ENCODE peak calls at places on chromosomes 6 and 20, in four cellular contexts. N is neural progenitor cell, P is PC-3, X is GM23338. W is an unnamed sample.

GRCh38 chr6:135830452-135830851 is 21.0 kb upstream of the PDE7B start:
- DNase-seq in P (peak), N (no peak), X (no peak), W (no peak)

GRCh38 chr6:48825501-48826317 is 637.3 kb downstream of the MMUT start:
- DNase-seq in N (no peak), P (peak), X (no peak), W (no peak)

GRCh38 chr6:157181649-157182048 is 141.7 kb downstream of the TMEM242 start:
- DNase-seq in X (no peak), P (peak), N (no peak), W (no peak)

GRCh38 chr6:154485784-154486183 is 24.7 kb downstream of the CNKSR3 start:
- DNase-seq in X (no peak), N (no peak), P (no peak), W (no peak)

GRCh38 chr6:35017461-35018183 is 123.5 kb downstream of the TCP11 start:
- DNase-seq in P (no peak), X (no peak), N (no peak), W (no peak)

GRCh38 chr6:87661016-87661415 is 41.0 kb downstream of the AKIRIN2 start:
- DNase-seq in N (no peak), X (no peak), P (no peak), W (no peak)

GRCh38 chr6:116772450-116772849 is 6.9 kb upstream of the FAM162B start:
- DNase-seq in X (no peak), P (no peak), N (no peak), W (no peak)

GRCh38 chr6:117381749-117382148 is 44.0 kb downstream of the ROS1 start:
- DNase-seq in P (no peak), X (no peak), N (no peak), W (no peak)

GRCh38 chr6:155693573-155694428 is 238.2 kb upstream of the NOX3 start:
- DNase-seq in X (no peak), N (no peak), P (no peak), W (no peak)

GRCh38 chr6:75711173-75711572 is 37.9 kb upstream of the MYO6 start:
- DNase-seq in X (no peak), P (no peak), N (no peak), W (no peak)

GRCh38 chr20:37727957-37728634 is 34.3 kb downstream of the CTNNBL1 start:
- DNase-seq in N (no peak), X (no peak), P (no peak), W (no peak)

GRCh38 chr20:9079038-9079731 is 10.3 kb downstream of the PLCB4 start:
- DNase-seq in X (peak), N (no peak), P (no peak), W (no peak)

GRCh38 chr6:163648868-163649267 is 234.3 kb downstream of the QKI start:
- DNase-seq in P (no peak), X (no peak), N (no peak), W (no peak)

GRCh38 chr6:166351715-166352285 is 9.5 kb upstream of the SFT2D1 start:
- DNase-seq in N (peak), P (peak), X (peak), W (peak)

GRCh38 chr6:46129301-46129633 is 522 bp upstream of the ENPP4 start:
- DNase-seq in P (no peak), X (no peak), N (no peak), W (peak)

GRCh38 chr20:4610871-4611270 is 110.8 kb upstream of the PRND start:
- DNase-seq in P (no peak), N (no peak), X (no peak), W (no peak)

GRCh38 chr20:4607287-4607713 is 114.4 kb upstream of the PRND start:
- DNase-seq in N (peak), P (peak), X (peak), W (peak)

GRCh38 chr20:4609511-4609910 is 112.2 kb upstream of the PRND start:
- DNase-seq in P (no peak), N (no peak), X (no peak), W (no peak)

GRCh38 chr20:4606046-4606445 is 115.7 kb upstream of the PRND start:
- DNase-seq in X (no peak), N (no peak), P (no peak), W (no peak)

GRCh38 chr20:4608861-4609260 is 112.8 kb upstream of the PRND start:
- DNase-seq in X (no peak), P (no peak), N (no peak), W (no peak)
- H2AFZ ChIP-seq in X (no peak), P (no peak), N (no peak), W (no peak)

GRCh38 chr6:152981989-152982767 is 663 bp downstream of the FBXO5 start:
- DNase-seq in P (no peak), N (peak), X (peak), W (peak)

GRCh38 chr6:152979116-152979515 is 3.7 kb downstream of the FBXO5 start:
- DNase-seq in N (no peak), P (no peak), X (no peak), W (no peak)

GRCh38 chr6:152982768-152983636 is at the start of gene FBXO5:
- DNase-seq in P (peak), X (peak), N (peak), W (peak)

GRCh38 chr6:152980656-152981055 is 2.2 kb downstream of the FBXO5 start:
- DNase-seq in N (no peak), X (no peak), P (no peak), W (no peak)

GRCh38 chr6:152981219-152981618 is 1.6 kb downstream of the FBXO5 start:
- DNase-seq in N (no peak), P (no peak), X (no peak), W (peak)
- H3K27ac ChIP-seq in N (no peak), P (no peak), X (no peak), W (peak)

GRCh38 chr6:119076966-119077642 is 1.4 kb downstream of the FAM184A start:
- DNase-seq in P (no peak), X (no peak), N (no peak), W (no peak)

GRCh38 chr6:119078449-119079287 is at the start of gene FAM184A:
- DNase-seq in N (peak), P (peak), X (peak), W (no peak)

GRCh38 chr6:119079288-119079809 is 885 bp upstream of the FAM184A start:
- DNase-seq in P (peak), N (no peak), X (no peak), W (no peak)

GRCh38 chr6:119076173-119076965 is 2.1 kb downstream of the FAM184A start:
- DNase-seq in N (no peak), P (no peak), X (no peak), W (no peak)

DNA sequence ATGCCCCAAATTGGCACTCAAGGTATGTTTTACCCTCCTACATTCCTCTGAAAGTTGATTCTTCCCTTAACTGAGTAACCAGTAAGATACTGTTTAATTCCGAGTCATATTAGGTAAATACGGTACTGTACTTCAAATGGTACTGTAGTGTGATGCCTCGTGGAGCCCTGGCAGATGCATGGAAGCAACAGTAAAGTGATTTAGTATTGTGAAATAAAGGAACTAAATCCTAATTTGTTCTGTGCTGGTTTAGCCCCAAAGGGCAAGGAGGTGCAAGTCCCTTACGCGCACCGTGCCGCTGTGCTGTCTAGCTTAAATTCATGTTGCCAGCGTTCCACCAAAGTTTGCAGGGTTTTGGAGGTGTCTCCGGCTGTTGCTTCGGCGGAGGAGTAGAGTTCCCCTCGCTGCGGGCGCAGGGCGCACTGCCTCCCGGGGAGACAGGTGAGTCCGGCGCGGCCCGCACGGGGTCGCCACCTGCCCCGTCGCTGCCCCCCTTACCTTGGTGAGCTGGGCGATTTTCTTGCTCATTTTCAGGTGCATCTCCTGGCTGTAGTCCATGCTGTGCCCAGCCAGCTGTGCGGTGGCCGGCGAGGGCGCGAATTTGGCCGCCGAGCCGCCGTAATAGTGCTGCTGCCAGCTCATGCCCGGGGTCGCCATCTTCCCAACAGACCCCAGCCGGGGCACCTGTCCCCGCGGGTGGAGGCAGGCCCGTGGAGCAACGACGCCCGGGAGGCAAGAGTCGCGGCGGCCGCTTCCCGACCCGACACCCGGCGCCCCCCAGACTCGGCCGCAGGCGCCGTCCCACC is 618 bp downstream of the FAM184A start:
- DNase-seq in N (peak), P (peak), X (peak), W (no peak)
- TF ChIP-seq EZH2phosphoT487 in N (no peak), P (no peak), X (no peak), W (no peak)

DNA sequence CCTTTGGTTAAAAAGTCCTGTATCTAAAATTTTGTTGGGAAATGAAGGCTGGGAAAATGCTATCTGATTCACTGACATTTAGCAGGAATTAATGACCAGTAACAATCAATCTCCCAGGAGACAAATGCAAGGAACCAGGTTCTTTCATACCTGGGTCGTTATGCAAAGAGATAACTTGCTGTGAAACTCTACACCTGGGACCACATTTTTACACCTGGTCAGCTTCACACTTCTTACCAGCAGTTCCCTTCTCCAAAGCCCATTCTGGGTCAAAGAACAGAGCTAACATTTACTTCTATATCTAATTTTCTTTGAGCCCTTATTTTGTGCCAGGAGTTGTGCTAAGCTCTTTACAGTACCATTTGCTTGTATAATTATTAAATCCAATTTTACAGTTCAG is 27.4 kb upstream of the STXBP5 start:
- DNase-seq in X (peak), P (no peak), N (no peak), W (no peak)
- H2AFZ ChIP-seq in X (no peak), P (no peak), N (no peak), W (no peak)

GRCh38 chr20:19308151-19308550 is 95.7 kb downstream of the SLC24A3 start:
- DNase-seq in X (no peak), P (no peak), N (no peak), W (no peak)
- H3K27ac ChIP-seq in X (no peak), P (no peak), N (no peak), W (no peak)

GRCh38 chr20:51862796-51863195 is 60.5 kb upstream of the SALL4 start:
- DNase-seq in N (no peak), P (no peak), X (no peak), W (no peak)

GRCh38 chr20:51861726-51862466 is 59.6 kb upstream of the SALL4 start:
- DNase-seq in X (peak), N (peak), P (no peak), W (no peak)

GRCh38 chr20:51864967-51865366 is 62.6 kb upstream of the SALL4 start:
- DNase-seq in N (no peak), P (no peak), X (peak), W (no peak)

GRCh38 chr20:51854912-51855311 is 52.6 kb upstream of the SALL4 start:
- DNase-seq in N (no peak), P (peak), X (no peak), W (no peak)

DNA sequence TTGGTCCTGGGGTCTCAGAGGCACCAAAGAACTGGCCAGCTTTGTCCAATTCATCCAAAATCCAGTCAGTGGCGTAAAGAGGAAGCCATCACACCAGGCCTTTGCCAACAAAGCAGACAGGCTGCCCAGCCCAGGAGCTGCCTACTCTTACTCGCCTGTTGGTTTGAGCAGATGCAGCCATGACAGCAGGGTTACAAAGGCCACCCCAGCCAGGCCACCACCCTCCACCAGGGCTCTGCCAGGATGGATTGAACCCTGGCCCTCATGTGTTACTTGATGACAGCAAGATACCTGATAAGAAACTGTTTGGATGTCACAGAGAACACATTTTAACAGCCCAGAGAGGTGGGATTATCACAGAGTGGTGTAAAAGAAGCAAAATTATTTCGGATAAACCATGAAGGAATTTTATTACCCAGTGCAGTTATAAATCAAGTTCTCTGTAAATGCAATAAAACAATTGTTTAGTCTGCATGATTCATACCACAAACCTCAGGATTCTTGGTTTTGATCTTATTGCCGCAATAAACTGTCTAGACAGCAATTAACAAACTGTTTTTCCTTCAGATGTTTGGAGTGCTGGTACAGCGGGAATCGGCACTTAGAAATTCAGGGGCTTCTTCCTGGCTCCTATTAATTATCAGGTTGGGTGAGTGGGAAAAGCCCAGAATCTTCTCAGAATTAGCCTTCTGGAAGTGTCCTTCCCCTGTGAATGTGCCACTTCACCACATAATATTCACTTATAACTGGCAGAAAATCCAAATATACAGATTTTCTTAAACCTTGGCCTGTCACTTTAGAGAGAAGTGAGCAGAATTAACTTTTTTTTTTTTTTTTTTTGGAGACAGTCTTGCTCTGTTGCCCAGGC is 57.9 kb upstream of the SALL4 start:
- DNase-seq in P (peak), X (no peak), N (no peak), W (no peak)
- TF ChIP-seq EZH2phosphoT487 in P (no peak), X (no peak), N (no peak), W (no peak)

GRCh38 chr6:89098461-89098860 is 17.9 kb downstream of the PNRC1 start:
- DNase-seq in N (no peak), P (no peak), X (no peak), W (no peak)

GRCh38 chr6:89100114-89100513 is 17.8 kb downstream of the SRSF12 start:
- DNase-seq in P (no peak), N (no peak), X (no peak), W (no peak)
- H2AFZ ChIP-seq in P (no peak), N (no peak), X (no peak), W (no peak)

W was measured in OCI-LY7.